ENCODE peak calls at places on chromosome X, in eight cellular contexts. One of them, this sample, is unnamed.

GRCh38 chrX:53511302-53511701 is 77.1 kb upstream of the HSD17B10 start:
- DNase-seq in BE2C: no peak
- DNase-seq in hypothalamus: no peak
- DNase-seq in Calu3: no peak
- DNase-seq in fibroblast of pulmonary artery: no peak
- DNase-seq in bronchial epithelial cell: no peak
- DNase-seq in iPS-NIHi11: no peak
- DNase-seq in H9: no peak
- DNase-seq in this sample: no peak

GRCh38 chrX:108584617-108585211 is 145.1 kb downstream of the COL4A5 start:
- DNase-seq in BE2C: peak; percentile 5
- DNase-seq in hypothalamus: peak; percentile 16
- DNase-seq in Calu3: peak; percentile 10
- DNase-seq in fibroblast of pulmonary artery: peak; percentile 20
- DNase-seq in bronchial epithelial cell: peak; percentile 14
- DNase-seq in iPS-NIHi11: peak; percentile 17
- DNase-seq in H9: peak; percentile 52
- DNase-seq in this sample: no peak

GRCh38 chrX:15674514-15674898 is 9.9 kb upstream of the CLTRN start:
- DNase-seq in BE2C: peak; percentile 85
- DNase-seq in hypothalamus: peak; percentile 92
- DNase-seq in Calu3: peak; percentile 87
- DNase-seq in fibroblast of pulmonary artery: peak; percentile 94
- DNase-seq in bronchial epithelial cell: peak; percentile 84
- DNase-seq in iPS-NIHi11: peak; percentile 83
- DNase-seq in H9: no peak
- DNase-seq in this sample: peak; percentile 97

GRCh38 chrX:153817291-153817690 is 13.1 kb downstream of the PDZD4 start:
- DNase-seq in BE2C: no peak
- DNase-seq in hypothalamus: no peak
- DNase-seq in Calu3: no peak
- DNase-seq in fibroblast of pulmonary artery: no peak
- DNase-seq in bronchial epithelial cell: no peak
- DNase-seq in iPS-NIHi11: peak; percentile 1
- DNase-seq in H9: no peak
- DNase-seq in this sample: no peak

GRCh38 chrX:48508400-48509244 is at the start of gene PORCN:
- DNase-seq in BE2C: peak; percentile 80
- DNase-seq in hypothalamus: peak; percentile 58
- DNase-seq in Calu3: peak; percentile 86
- DNase-seq in fibroblast of pulmonary artery: peak; percentile 54
- DNase-seq in bronchial epithelial cell: peak; percentile 31
- DNase-seq in iPS-NIHi11: peak; percentile 90
- DNase-seq in H9: peak; percentile 74
- DNase-seq in this sample: peak; percentile 91

GRCh38 chrX:137565921-137566745 is at the start of gene ZIC3:
- DNase-seq in BE2C: no peak
- DNase-seq in hypothalamus: peak; percentile 76
- DNase-seq in Calu3: no peak
- DNase-seq in fibroblast of pulmonary artery: peak; percentile 17
- DNase-seq in bronchial epithelial cell: peak; percentile 4
- DNase-seq in iPS-NIHi11: peak; percentile 73
- DNase-seq in H9: peak; percentile 88
- DNase-seq in this sample: no peak

GRCh38 chrX:151912780-151913179 is at the start of gene MAGEA4:
- DNase-seq in BE2C: no peak
- DNase-seq in hypothalamus: no peak
- DNase-seq in Calu3: no peak
- DNase-seq in fibroblast of pulmonary artery: no peak
- DNase-seq in bronchial epithelial cell: no peak
- DNase-seq in iPS-NIHi11: no peak
- DNase-seq in H9: no peak
- DNase-seq in this sample: no peak

GRCh38 chrX:153494541-153495361 is at the start of gene BGN:
- DNase-seq in BE2C: peak; percentile 80
- DNase-seq in hypothalamus: peak; percentile 15
- DNase-seq in Calu3: peak; percentile 18
- DNase-seq in fibroblast of pulmonary artery: peak; percentile 70
- DNase-seq in bronchial epithelial cell: no peak
- DNase-seq in iPS-NIHi11: peak; percentile 57
- DNase-seq in H9: peak; percentile 62
- DNase-seq in this sample: no peak

GRCh38 chrX:141220342-141221008 is 21.8 kb downstream of the SPANXC start:
- DNase-seq in BE2C: no peak
- DNase-seq in hypothalamus: no peak
- DNase-seq in Calu3: no peak
- DNase-seq in fibroblast of pulmonary artery: peak; percentile 61
- DNase-seq in bronchial epithelial cell: peak; percentile 79
- DNase-seq in iPS-NIHi11: no peak
- DNase-seq in H9: no peak
- DNase-seq in this sample: no peak

GRCh38 chrX:1398431-1399340 is 6.8 kb upstream of the SLC25A6 start:
- DNase-seq in BE2C: no peak
- DNase-seq in hypothalamus: no peak
- DNase-seq in Calu3: no peak
- DNase-seq in fibroblast of pulmonary artery: no peak
- DNase-seq in bronchial epithelial cell: no peak
- DNase-seq in iPS-NIHi11: no peak
- DNase-seq in H9: no peak
- DNase-seq in this sample: no peak

GRCh38 chrX:74537011-74537390 is 77.4 kb downstream of the RLIM start:
- DNase-seq in BE2C: no peak
- DNase-seq in hypothalamus: no peak
- DNase-seq in Calu3: no peak
- DNase-seq in fibroblast of pulmonary artery: peak; percentile 60
- DNase-seq in bronchial epithelial cell: peak; percentile 2
- DNase-seq in iPS-NIHi11: no peak
- DNase-seq in H9: peak; percentile 37
- DNase-seq in this sample: no peak

GRCh38 chrX:38326086-38326485 is 1.2 kb downstream of the RPGR start:
- DNase-seq in BE2C: no peak
- DNase-seq in hypothalamus: no peak
- DNase-seq in Calu3: no peak
- DNase-seq in fibroblast of pulmonary artery: no peak
- DNase-seq in bronchial epithelial cell: no peak
- DNase-seq in iPS-NIHi11: no peak
- DNase-seq in H9: no peak
- DNase-seq in this sample: peak; percentile 40

GRCh38 chrX:15404712-15405111 is 20.5 kb upstream of the VEGFD start:
- DNase-seq in BE2C: peak; percentile 40
- DNase-seq in hypothalamus: no peak
- DNase-seq in Calu3: no peak
- DNase-seq in fibroblast of pulmonary artery: peak; percentile 59
- DNase-seq in bronchial epithelial cell: no peak
- DNase-seq in iPS-NIHi11: no peak
- DNase-seq in H9: no peak
- DNase-seq in this sample: no peak

GRCh38 chrX:19627081-19627480 is 111.8 kb upstream of the MAP3K15 start:
- DNase-seq in BE2C: no peak
- DNase-seq in hypothalamus: peak; percentile 61
- DNase-seq in Calu3: no peak
- DNase-seq in fibroblast of pulmonary artery: no peak
- DNase-seq in bronchial epithelial cell: no peak
- DNase-seq in iPS-NIHi11: no peak
- DNase-seq in H9: no peak
- DNase-seq in this sample: no peak

GRCh38 chrX:106608016-106608415 is 3.8 kb upstream of the RADX start:
- DNase-seq in BE2C: no peak
- DNase-seq in hypothalamus: no peak
- DNase-seq in Calu3: no peak
- DNase-seq in fibroblast of pulmonary artery: no peak
- DNase-seq in bronchial epithelial cell: peak; percentile 34
- DNase-seq in iPS-NIHi11: no peak
- DNase-seq in H9: no peak
- DNase-seq in this sample: no peak

GRCh38 chrX:29555465-29556091 is 659.8 kb upstream of the MAGEB2 start:
- DNase-seq in BE2C: no peak
- DNase-seq in hypothalamus: no peak
- DNase-seq in Calu3: no peak
- DNase-seq in fibroblast of pulmonary artery: no peak
- DNase-seq in bronchial epithelial cell: peak; percentile 57
- DNase-seq in iPS-NIHi11: no peak
- DNase-seq in H9: no peak
- DNase-seq in this sample: no peak

GRCh38 chrX:56397636-56398035 is 165.5 kb downstream of the KLF8 start:
- DNase-seq in BE2C: no peak
- DNase-seq in hypothalamus: no peak
- DNase-seq in Calu3: no peak
- DNase-seq in fibroblast of pulmonary artery: no peak
- DNase-seq in bronchial epithelial cell: no peak
- DNase-seq in iPS-NIHi11: no peak
- DNase-seq in H9: no peak
- DNase-seq in this sample: no peak

GRCh38 chrX:6384391-6384790 is 150.5 kb downstream of the VCX3A start:
- DNase-seq in BE2C: no peak
- DNase-seq in hypothalamus: peak; percentile 53
- DNase-seq in Calu3: no peak
- DNase-seq in fibroblast of pulmonary artery: no peak
- DNase-seq in bronchial epithelial cell: no peak
- DNase-seq in iPS-NIHi11: no peak
- DNase-seq in H9: no peak
- DNase-seq in this sample: no peak